ENCODE peak calls at places on chromosome 10, in four cellular contexts. One of them, this sample, is unnamed.

GRCh38 chr10:15172306-15172840 is 3.9 kb upstream of the NMT2 start:
- DNase-seq in K562: no peak
- DNase-seq in SK-N-SH: no peak
- DNase-seq in GM12878: no peak
- DNase-seq in this sample: no peak

GRCh38 chr10:60343254-60343653 is 46.4 kb downstream of the ANK3 start:
- DNase-seq in SK-N-SH: no peak
- DNase-seq in K562: no peak
- DNase-seq in GM12878: no peak
- DNase-seq in this sample: no peak

GRCh38 chr10:114718386-114718785 is 60.3 kb upstream of the ABLIM1 start:
- DNase-seq in K562: no peak
- DNase-seq in GM12878: no peak
- DNase-seq in SK-N-SH: no peak
- DNase-seq in this sample: no peak

GRCh38 chr10:1160561-1160961 is 104.4 kb downstream of the WDR37 start:
- DNase-seq in GM12878: no peak
- DNase-seq in K562: no peak
- DNase-seq in SK-N-SH: no peak
- DNase-seq in this sample: no peak

GRCh38 chr10:102324061-102324460 is 71.4 kb upstream of the NFKB2 start:
- DNase-seq in K562: no peak
- DNase-seq in SK-N-SH: no peak
- DNase-seq in GM12878: no peak
- DNase-seq in this sample: no peak

GRCh38 chr10:15144788-15145187 is 23.7 kb downstream of the NMT2 start:
- DNase-seq in SK-N-SH: no peak
- DNase-seq in GM12878: no peak
- DNase-seq in K562: no peak
- DNase-seq in this sample: no peak

GRCh38 chr10:66180651-66181318 is 745.1 kb upstream of the LRRTM3 start:
- DNase-seq in K562: peak
- DNase-seq in GM12878: peak
- DNase-seq in SK-N-SH: peak
- DNase-seq in this sample: peak

GRCh38 chr10:23174974-23175512 is 17.1 kb upstream of the PTF1A start:
- DNase-seq in K562: no peak
- DNase-seq in SK-N-SH: no peak
- DNase-seq in GM12878: no peak
- DNase-seq in this sample: no peak

GRCh38 chr10:48564466-48565150 is 40.3 kb downstream of the ARHGAP22 start:
- DNase-seq in SK-N-SH: no peak
- DNase-seq in GM12878: no peak
- DNase-seq in K562: no peak
- DNase-seq in this sample: no peak

GRCh38 chr10:31000867-31001266 is 30.8 kb downstream of the ZNF438 start:
- DNase-seq in SK-N-SH: no peak
- DNase-seq in K562: no peak
- DNase-seq in GM12878: no peak
- DNase-seq in this sample: no peak

GRCh38 chr10:28754930-28755718 is 77.8 kb downstream of the BAMBI start:
- DNase-seq in SK-N-SH: no peak
- DNase-seq in K562: no peak
- DNase-seq in GM12878: no peak
- DNase-seq in this sample: no peak

GRCh38 chr10:103479135-103479534 is at the start of gene CALHM3:
- DNase-seq in SK-N-SH: no peak
- DNase-seq in GM12878: no peak
- DNase-seq in K562: peak
- DNase-seq in this sample: no peak

GRCh38 chr10:94500063-94500462 is 45.5 kb upstream of the HELLS start:
- DNase-seq in GM12878: no peak
- DNase-seq in K562: no peak
- DNase-seq in SK-N-SH: peak
- DNase-seq in this sample: peak

GRCh38 chr10:110456523-110457091 is 41.1 kb upstream of the DUSP5 start:
- DNase-seq in K562: no peak
- DNase-seq in GM12878: no peak
- DNase-seq in SK-N-SH: no peak
- DNase-seq in this sample: no peak

GRCh38 chr10:67818323-67818722 is 19.7 kb downstream of the DNAJC12 start:
- DNase-seq in GM12878: no peak
- DNase-seq in K562: no peak
- DNase-seq in SK-N-SH: no peak
- DNase-seq in this sample: no peak

GRCh38 chr10:63637833-63638443 is 116.7 kb downstream of the REEP3 start:
- DNase-seq in GM12878: no peak
- DNase-seq in K562: no peak
- DNase-seq in SK-N-SH: no peak
- DNase-seq in this sample: no peak

GRCh38 chr10:102115775-102116174 is 4.4 kb downstream of the LDB1 start:
- DNase-seq in GM12878: no peak
- DNase-seq in K562: no peak
- DNase-seq in SK-N-SH: no peak
- DNase-seq in this sample: no peak

GRCh38 chr10:79407397-79407796 is 38.0 kb downstream of the ZCCHC24 start:
- DNase-seq in GM12878: no peak
- DNase-seq in SK-N-SH: no peak
- DNase-seq in K562: no peak
- DNase-seq in this sample: no peak

GRCh38 chr10:129580010-129580409 is 113.0 kb downstream of the MGMT start:
- DNase-seq in K562: no peak
- DNase-seq in GM12878: no peak
- DNase-seq in SK-N-SH: no peak
- DNase-seq in this sample: no peak

GRCh38 chr10:125911145-125911544 is 14.8 kb downstream of the FANK1 start:
- DNase-seq in K562: no peak
- DNase-seq in SK-N-SH: no peak
- DNase-seq in GM12878: no peak
- DNase-seq in this sample: no peak

GRCh38 chr10:51389415-51390342 is 309.7 kb downstream of the CSTF2T start:
- DNase-seq in GM12878: peak
- DNase-seq in K562: peak
- DNase-seq in SK-N-SH: peak
- DNase-seq in this sample: peak

GRCh38 chr10:69750726-69751125 is 51.0 kb upstream of the COL13A1 start:
- DNase-seq in K562: no peak
- DNase-seq in GM12878: no peak
- DNase-seq in SK-N-SH: no peak
- DNase-seq in this sample: no peak
- TF ChIP-seq FOXM1 in K562: no peak
- TF ChIP-seq FOXM1 in GM12878: no peak
- TF ChIP-seq FOXM1 in SK-N-SH: no peak
- TF ChIP-seq FOXM1 in this sample: no peak

DNA sequence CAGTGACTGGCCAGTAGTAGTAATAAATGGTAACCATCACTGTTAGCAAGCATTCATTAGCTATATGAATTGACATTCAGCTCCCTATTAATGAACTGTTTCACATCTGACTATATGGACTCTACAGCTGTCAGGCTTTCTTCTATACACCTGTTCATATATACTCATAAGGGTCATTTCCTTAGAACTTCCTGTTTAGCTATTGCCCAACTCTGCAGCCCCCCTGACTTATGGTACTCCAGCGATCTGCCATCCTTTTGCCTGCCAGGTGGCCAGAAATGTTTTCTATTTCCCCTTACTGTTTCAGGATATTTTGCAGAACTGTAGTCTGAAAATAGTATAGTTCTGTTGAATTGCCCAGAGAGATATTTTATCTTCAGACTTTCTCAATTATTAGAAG is 56.6 kb downstream of the TASOR2 start:
- DNase-seq in K562: no peak
- DNase-seq in SK-N-SH: no peak
- DNase-seq in GM12878: no peak
- DNase-seq in this sample: no peak
- TF ChIP-seq FOXM1 in K562: no peak
- TF ChIP-seq FOXM1 in SK-N-SH: no peak
- TF ChIP-seq FOXM1 in GM12878: no peak
- TF ChIP-seq FOXM1 in this sample: no peak

GRCh38 chr10:105538933-105539332 is 897.8 kb downstream of the SORCS3 start:
- DNase-seq in GM12878: no peak
- DNase-seq in SK-N-SH: no peak
- DNase-seq in K562: no peak
- DNase-seq in this sample: no peak

GRCh38 chr10:105542401-105542800 is 901.3 kb downstream of the SORCS3 start:
- DNase-seq in GM12878: no peak
- DNase-seq in SK-N-SH: no peak
- DNase-seq in K562: no peak
- DNase-seq in this sample: no peak

GRCh38 chr10:105545101-105545500 is 904.0 kb downstream of the SORCS3 start:
- DNase-seq in K562: no peak
- DNase-seq in GM12878: no peak
- DNase-seq in SK-N-SH: no peak
- DNase-seq in this sample: no peak

GRCh38 chr10:105535478-105535877 is 894.4 kb downstream of the SORCS3 start:
- DNase-seq in SK-N-SH: no peak
- DNase-seq in GM12878: no peak
- DNase-seq in K562: no peak
- DNase-seq in this sample: no peak

DNA sequence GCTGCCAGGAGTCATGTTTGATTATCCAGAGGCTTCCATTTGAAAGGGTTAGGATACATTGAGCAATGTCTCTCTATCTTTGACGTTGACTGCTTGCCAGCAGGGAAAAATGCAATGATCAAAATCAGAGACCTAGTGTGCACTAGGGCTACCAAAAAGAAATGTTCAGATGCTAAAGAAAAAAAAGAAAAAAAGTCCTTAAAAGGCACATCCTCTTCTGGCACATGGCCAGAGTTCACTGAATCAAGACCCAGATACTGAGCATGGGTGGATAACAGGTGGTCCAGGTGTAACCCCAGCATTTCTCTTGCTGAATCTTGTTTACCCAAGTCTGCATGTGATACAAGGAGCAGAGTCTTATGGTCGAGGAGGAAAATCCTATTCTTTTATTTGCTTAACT is 899.3 kb downstream of the SORCS3 start:
- DNase-seq in GM12878: no peak
- DNase-seq in SK-N-SH: no peak
- DNase-seq in K562: no peak
- DNase-seq in this sample: no peak
- TF ChIP-seq FOXM1 in GM12878: no peak
- TF ChIP-seq FOXM1 in SK-N-SH: no peak
- TF ChIP-seq FOXM1 in K562: no peak
- TF ChIP-seq FOXM1 in this sample: no peak

DNA sequence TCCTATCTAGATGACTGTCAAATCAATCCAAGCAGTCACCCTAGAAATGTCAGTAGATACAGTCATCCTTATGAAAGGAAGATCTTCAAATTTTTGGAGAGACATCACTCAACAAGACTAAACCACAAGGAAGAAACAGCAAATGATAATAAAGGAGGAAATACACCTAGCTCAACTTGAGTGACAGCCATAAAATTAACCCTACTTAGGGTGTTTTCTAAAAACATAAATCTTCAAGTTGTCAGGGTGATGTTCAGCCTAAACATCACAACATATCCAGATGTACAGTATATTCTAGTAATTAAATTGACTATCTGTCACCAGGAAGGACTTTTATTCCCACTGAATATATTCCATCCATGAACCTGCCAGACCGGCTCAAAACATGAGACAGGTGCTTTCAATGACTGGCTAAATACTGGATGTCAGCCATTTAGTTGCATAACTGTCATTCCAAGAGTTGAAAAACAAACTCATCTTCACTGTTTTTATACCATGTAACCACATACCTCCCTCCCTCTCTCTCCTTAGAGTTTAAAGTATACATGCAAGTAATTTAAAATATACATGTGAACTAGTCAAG is 298.1 kb upstream of the NEBL start:
- DNase-seq in SK-N-SH: no peak
- DNase-seq in GM12878: no peak
- DNase-seq in K562: no peak
- DNase-seq in this sample: no peak
- TF ChIP-seq FOXM1 in SK-N-SH: no peak
- TF ChIP-seq FOXM1 in GM12878: no peak
- TF ChIP-seq FOXM1 in K562: no peak
- TF ChIP-seq FOXM1 in this sample: no peak

GRCh38 chr10:6108631-6109443 is 20.0 kb downstream of the RBM17 start:
- DNase-seq in GM12878: no peak
- DNase-seq in K562: peak
- DNase-seq in SK-N-SH: peak
- DNase-seq in this sample: peak

GRCh38 chr10:6110136-6110535 is 21.3 kb downstream of the RBM17 start:
- DNase-seq in K562: no peak
- DNase-seq in SK-N-SH: no peak
- DNase-seq in GM12878: no peak
- DNase-seq in this sample: no peak

GRCh38 chr10:6103591-6103990 is 14.8 kb downstream of the RBM17 start:
- DNase-seq in K562: no peak
- DNase-seq in SK-N-SH: no peak
- DNase-seq in GM12878: no peak
- DNase-seq in this sample: no peak

GRCh38 chr10:6109444-6109775 is 20.6 kb downstream of the RBM17 start:
- DNase-seq in GM12878: no peak
- DNase-seq in K562: no peak
- DNase-seq in SK-N-SH: no peak
- DNase-seq in this sample: no peak

GRCh38 chr10:6108072-6108471 is 19.2 kb downstream of the RBM17 start:
- DNase-seq in GM12878: no peak
- DNase-seq in K562: no peak
- DNase-seq in SK-N-SH: no peak
- DNase-seq in this sample: no peak
- TF ChIP-seq FOXM1 in GM12878: no peak
- TF ChIP-seq FOXM1 in K562: no peak
- TF ChIP-seq FOXM1 in SK-N-SH: no peak
- TF ChIP-seq FOXM1 in this sample: no peak

DNA sequence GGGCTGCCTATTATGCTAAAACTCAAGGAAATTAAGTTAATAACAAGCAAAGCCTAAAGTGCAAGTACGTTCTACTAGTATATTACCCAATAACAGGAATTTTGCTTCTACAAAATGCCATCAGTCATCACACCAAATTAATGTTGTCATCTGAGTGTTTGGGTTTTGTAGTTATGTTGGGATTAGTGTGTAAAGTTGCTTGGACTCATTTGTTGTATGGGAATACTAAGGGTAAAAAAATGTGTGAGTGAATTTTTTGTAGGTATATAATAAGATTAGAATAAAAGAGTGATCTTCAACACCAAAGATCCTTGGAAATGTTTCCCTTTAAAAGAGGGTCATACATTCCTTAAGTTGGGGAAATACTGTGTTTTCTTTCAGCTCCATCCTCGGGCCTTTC is 38.6 kb downstream of the NRP1 start:
- DNase-seq in GM12878: no peak
- DNase-seq in K562: no peak
- DNase-seq in SK-N-SH: no peak
- DNase-seq in this sample: no peak
- TF ChIP-seq FOXM1 in GM12878: no peak
- TF ChIP-seq FOXM1 in K562: no peak
- TF ChIP-seq FOXM1 in SK-N-SH: no peak
- TF ChIP-seq FOXM1 in this sample: no peak

GRCh38 chr10:88898727-88899126 is 18.7 kb downstream of the STAMBPL1 start:
- DNase-seq in GM12878: no peak
- DNase-seq in SK-N-SH: no peak
- DNase-seq in K562: no peak
- DNase-seq in this sample: no peak
- TF ChIP-seq FOXM1 in GM12878: no peak
- TF ChIP-seq FOXM1 in SK-N-SH: no peak
- TF ChIP-seq FOXM1 in K562: no peak
- TF ChIP-seq FOXM1 in this sample: no peak